ENCODE peak calls at places on chromosomes 3 and 15, in eight cellular contexts. C is A172; Y is GM23248; F is HCEC 1CT; E is ELR; L is amniotic stem cell; R is progenitor cell of endocrine pancreas; K is stimulated activated CD8-positive, alpha-beta memory T cell treated with anti-CD3 and anti-CD28 coated beads, Interleukin-7, amount 100 ng/mL, for 4 hours. P is an unnamed sample.

GRCh38 chr15:66714543-66714981 is 12.5 kb downstream of the SMAD6 start:
- DNase-seq in C (peak; percentile 25), Y (peak; percentile 82), F (peak; percentile 62), E (peak; percentile 36), L (no peak), R (no peak), K (no peak), P (no peak)

GRCh38 chr3:31952205-31952604 is 28.9 kb downstream of the OSBPL10 start:
- DNase-seq in C (no peak), Y (no peak), F (no peak), E (no peak), L (no peak), R (no peak), K (no peak), P (no peak)

GRCh38 chr3:155232605-155233004 is 60.9 kb downstream of the STRIT1 start:
- DNase-seq in C (peak; percentile 92), Y (peak; percentile 95), F (peak; percentile 83), E (peak; percentile 87), L (peak; percentile 55), R (no peak), K (no peak), P (peak; percentile 49)

GRCh38 chr3:73361591-73361990 is 263.1 kb downstream of the PDZRN3 start:
- DNase-seq in C (no peak), Y (no peak), F (no peak), E (no peak), L (no peak), R (no peak), K (no peak), P (no peak)

GRCh38 chr3:123346726-123347125 is 102.2 kb downstream of the ADCY5 start:
- DNase-seq in C (no peak), Y (peak; percentile 26), F (no peak), E (no peak), L (no peak), R (no peak), K (no peak), P (no peak)

GRCh38 chr3:50583897-50584296 is 14.6 kb downstream of the HEMK1 start:
- DNase-seq in C (no peak), Y (no peak), F (no peak), E (no peak), L (no peak), R (no peak), K (no peak), P (no peak)

GRCh38 chr3:45182915-45183881 is 37.0 kb upstream of the CDCP1 start:
- DNase-seq in C (peak; percentile 81), Y (peak; percentile 75), F (peak; percentile 41), E (peak; percentile 64), L (peak; percentile 12), R (no peak), K (no peak), P (peak; percentile 90)

GRCh38 chr15:35657679-35658201 is 111.8 kb upstream of the DPH6 start:
- DNase-seq in C (peak; percentile 70), Y (peak; percentile 80), F (peak; percentile 30), E (peak; percentile 8), L (no peak), R (no peak), K (no peak), P (no peak)

GRCh38 chr3:23174426-23175039 is 28.6 kb upstream of the UBE2E2 start:
- DNase-seq in C (no peak), Y (no peak), F (no peak), E (no peak), L (no peak), R (no peak), K (no peak), P (no peak)

GRCh38 chr15:32691316-32692032 is 26.3 kb upstream of the GREM1 start:
- DNase-seq in C (no peak), Y (no peak), F (no peak), E (peak; percentile 61), L (no peak), R (no peak), K (no peak), P (no peak)

GRCh38 chr15:40306371-40306770 is 1.4 kb downstream of the PLCB2 start:
- DNase-seq in C (no peak), Y (no peak), F (no peak), E (no peak), L (no peak), R (no peak), K (no peak), P (no peak)

GRCh38 chr3:14194865-14195264 is 16.2 kb downstream of the LSM3 start:
- DNase-seq in C (no peak), Y (no peak), F (no peak), E (no peak), L (no peak), R (no peak), K (no peak), P (no peak)

GRCh38 chr15:45205192-45205591 is 17.4 kb upstream of the SHF start:
- DNase-seq in C (peak; percentile 73), Y (peak; percentile 86), F (peak; percentile 70), E (peak; percentile 78), L (peak; percentile 14), R (peak; percentile 47), K (peak; percentile 37), P (peak; percentile 71)

GRCh38 chr3:169999433-169999832 is 32.8 kb downstream of the SEC62 start:
- DNase-seq in C (no peak), Y (peak; percentile 16), F (no peak), E (no peak), L (no peak), R (no peak), K (no peak), P (no peak)

GRCh38 chr15:62323353-62323752 is 158.3 kb upstream of the C2CD4B start:
- DNase-seq in C (no peak), Y (no peak), F (no peak), E (no peak), L (no peak), R (no peak), K (no peak), P (no peak)

GRCh38 chr3:82202254-82202653 is 440.8 kb upstream of the GBE1 start:
- DNase-seq in C (no peak), Y (no peak), F (no peak), E (no peak), L (no peak), R (no peak), K (no peak), P (no peak)

GRCh38 chr15:62816342-62817059 is 226.0 kb upstream of the TPM1 start:
- DNase-seq in C (no peak), Y (no peak), F (no peak), E (no peak), L (no peak), R (no peak), K (no peak), P (no peak)

GRCh38 chr3:194220776-194221735 is 85.1 kb downstream of the HES1 start:
- DNase-seq in C (peak; percentile 38), Y (peak; percentile 58), F (no peak), E (peak; percentile 38), L (no peak), R (no peak), K (no peak), P (peak; percentile 41)

GRCh38 chr15:25738171-25738792 is 124.8 kb downstream of the ATP10A start:
- DNase-seq in C (no peak), Y (peak; percentile 16), F (no peak), E (no peak), L (no peak), R (no peak), K (no peak), P (no peak)

GRCh38 chr3:123618768-123619484 is 34.1 kb upstream of the HACD2 start:
- DNase-seq in C (peak; percentile 40), Y (peak; percentile 61), F (no peak), E (no peak), L (peak; percentile 27), R (no peak), K (no peak), P (no peak)

GRCh38 chr3:123290107-123290930 is 88.6 kb downstream of the SEC22A start:
- DNase-seq in C (no peak), Y (no peak), F (no peak), E (no peak), L (no peak), R (no peak), K (no peak), P (no peak)

GRCh38 chr3:123525433-123525832 is 59.4 kb downstream of the HACD2 start:
- DNase-seq in C (no peak), Y (no peak), F (no peak), E (no peak), L (no peak), R (no peak), K (no peak), P (no peak)

GRCh38 chr3:129211772-129212171 is 28.1 kb upstream of the CNBP start:
- DNase-seq in C (peak; percentile 100), Y (peak; percentile 92), F (peak; percentile 70), E (peak; percentile 95), L (peak; percentile 9), R (no peak), K (no peak), P (peak; percentile 97)

GRCh38 chr3:154120903-154121235 is 321 bp upstream of the ARHGEF26 start:
- DNase-seq in C (no peak), Y (peak; percentile 55), F (no peak), E (no peak), L (no peak), R (no peak), K (peak; percentile 4), P (no peak)

GRCh38 chr3:126655887-126656286 is 963 bp upstream of the TXNRD3 start:
- DNase-seq in C (no peak), Y (no peak), F (no peak), E (no peak), L (no peak), R (no peak), K (no peak), P (no peak)

GRCh38 chr3:149274220-149274619 is 52.6 kb upstream of the CP start:
- DNase-seq in C (no peak), Y (peak; percentile 5), F (no peak), E (no peak), L (no peak), R (no peak), K (no peak), P (no peak)

GRCh38 chr15:31328425-31328998 is 1.9 kb downstream of the KLF13 start:
- DNase-seq in C (no peak), Y (peak; percentile 89), F (peak; percentile 30), E (peak; percentile 51), L (peak; percentile 34), R (no peak), K (peak; percentile 76), P (peak; percentile 30)

GRCh38 chr3:136819784-136820640 is 1.1 kb downstream of the SLC35G2 start:
- DNase-seq in C (peak; percentile 45), Y (peak; percentile 84), F (peak; percentile 52), E (peak; percentile 73), L (peak; percentile 29), R (peak; percentile 31), K (no peak), P (peak; percentile 46)

GRCh38 chr15:24752354-24752753 is 76.8 kb downstream of the NPAP1 start:
- DNase-seq in C (no peak), Y (no peak), F (no peak), E (no peak), L (no peak), R (no peak), K (no peak), P (no peak)

GRCh38 chr15:52010633-52011595 is 8.1 kb upstream of the MAPK6 start:
- DNase-seq in C (peak; percentile 68), Y (peak; percentile 95), F (peak; percentile 86), E (peak; percentile 93), L (peak; percentile 45), R (no peak), K (no peak), P (peak; percentile 74)

GRCh38 chr15:57367556-57367955 is 8.7 kb upstream of the CGNL1 start:
- DNase-seq in C (no peak), Y (no peak), F (no peak), E (no peak), L (no peak), R (no peak), K (no peak), P (no peak)

GRCh38 chr3:186705882-186706780 is 11.0 kb upstream of the KNG1 start:
- DNase-seq in C (no peak), Y (no peak), F (no peak), E (no peak), L (no peak), R (no peak), K (no peak), P (no peak)

GRCh38 chr3:11007534-11007933 is 15.0 kb downstream of the SLC6A1 start:
- DNase-seq in C (no peak), Y (no peak), F (no peak), E (no peak), L (no peak), R (no peak), K (no peak), P (no peak)

GRCh38 chr3:124362418-124362817 is 367.8 kb upstream of the UMPS start:
- DNase-seq in C (no peak), Y (no peak), F (no peak), E (no peak), L (no peak), R (no peak), K (no peak), P (no peak)

P was measured in RWPE1.